ENCODE peak calls at places on chromosomes 2 and 18, in four cellular contexts. W is K562, U is GM12878, Y is HepG2. V is an unnamed sample.

GRCh38 chr2:88874063-88874657 is 182.7 kb downstream of the RPIA start:
- DNase-seq in W (peak; percentile 50), U (no peak), Y (peak; percentile 53), V (peak; percentile 47)

GRCh38 chr18:51425475-51425874 is 228.0 kb upstream of the MEX3C start:
- DNase-seq in W (no peak), U (peak; percentile 11), Y (no peak), V (no peak)

GRCh38 chr2:80475970-80476369 is 171.4 kb upstream of the LRRTM1 start:
- DNase-seq in U (no peak), W (no peak), Y (no peak), V (no peak)

GRCh38 chr2:106537047-106537446 is 49.9 kb downstream of the CD8B2 start:
- DNase-seq in U (peak; percentile 7), W (no peak), Y (no peak), V (no peak)

GRCh38 chr18:12031836-12032235 is 50.5 kb downstream of the IMPA2 start:
- DNase-seq in Y (no peak), W (no peak), U (no peak), V (no peak)

GRCh38 chr18:44599409-44599808 is 81.3 kb upstream of the SETBP1 start:
- DNase-seq in W (no peak), U (no peak), Y (no peak), V (no peak)

GRCh38 chr18:46148810-46149209 is 44.6 kb downstream of the HAUS1 start:
- DNase-seq in U (no peak), Y (peak; percentile 59), W (peak; percentile 45), V (peak; percentile 46)

GRCh38 chr2:72134997-72135800 is 12.5 kb downstream of the CYP26B1 start:
- DNase-seq in Y (no peak), W (no peak), U (no peak), V (no peak)

GRCh38 chr2:123362671-123363070 is 662.4 kb upstream of the CNTNAP5 start:
- DNase-seq in Y (no peak), W (no peak), U (no peak), V (no peak)
- TF ChIP-seq SP1 in Y (no peak), W (no peak), U (no peak), V (no peak)

DNA sequence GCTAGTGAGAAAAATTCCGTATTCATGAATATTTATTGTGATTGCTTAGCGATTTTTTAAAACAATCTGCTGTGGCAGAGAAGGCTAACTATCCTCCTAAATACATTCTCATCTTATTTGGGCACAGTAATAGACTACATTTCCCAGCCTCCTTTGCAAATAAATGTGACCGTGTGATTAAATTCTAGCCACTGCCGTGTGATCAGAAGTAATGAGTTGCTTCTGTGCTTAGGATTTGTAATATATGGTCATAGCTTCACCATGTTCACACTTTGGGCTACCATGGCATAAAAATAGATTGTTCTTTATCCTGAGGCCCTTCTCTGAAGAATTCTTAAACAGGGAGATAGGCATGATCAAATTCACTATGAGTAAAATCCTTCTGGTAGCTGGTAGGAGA is 179.6 kb downstream of the FAM124B start:
- DNase-seq in W (no peak), Y (no peak), U (no peak), V (no peak)
- TF ChIP-seq BHLHE40 in W (no peak), Y (no peak), U (no peak), V (no peak)

GRCh38 chr2:171487803-171488259 is 34.4 kb upstream of the CYBRD1 start:
- DNase-seq in Y (no peak), W (no peak), U (no peak), V (no peak)

GRCh38 chr2:171490577-171490976 is 31.7 kb upstream of the CYBRD1 start:
- DNase-seq in W (no peak), U (no peak), Y (no peak), V (no peak)

GRCh38 chr2:171487201-171487600 is 35.1 kb upstream of the CYBRD1 start:
- DNase-seq in U (no peak), Y (no peak), W (no peak), V (no peak)

GRCh38 chr2:171492664-171493063 is 29.6 kb upstream of the CYBRD1 start:
- DNase-seq in W (no peak), U (no peak), Y (no peak), V (no peak)

DNA sequence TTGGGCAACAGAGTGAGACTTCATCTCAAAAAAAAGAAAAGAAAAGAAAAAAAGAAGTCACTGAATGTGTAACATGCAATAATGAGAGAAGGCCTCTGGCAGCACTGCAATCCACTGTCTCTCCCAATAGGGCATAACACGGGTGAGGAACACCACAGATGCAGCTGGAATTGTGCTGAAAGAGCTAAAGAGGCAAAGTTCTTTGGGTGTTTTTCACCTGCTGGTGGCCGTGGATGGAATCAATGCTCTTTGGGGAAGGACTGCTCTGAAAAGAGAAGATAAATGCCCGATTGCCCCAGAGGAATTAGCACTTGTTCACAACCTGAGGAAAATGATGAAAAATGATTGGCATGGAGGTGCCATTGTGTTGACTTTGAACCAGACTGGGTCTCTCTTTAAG is 31.0 kb upstream of the CYBRD1 start:
- DNase-seq in W (no peak), U (no peak), Y (no peak), V (no peak)
- TF ChIP-seq FOXM1 in W (no peak), U (no peak), Y (no peak), V (no peak)

GRCh38 chr2:239310401-239311061 is 90.3 kb downstream of the HDAC4 start:
- DNase-seq in U (no peak), W (no peak), Y (no peak), V (no peak)
- TF ChIP-seq SP1 in U (no peak), W (no peak), Y (no peak), V (no peak)

GRCh38 chr2:27051902-27052645 is 606 bp downstream of the AGBL5 start:
- DNase-seq in U (no peak), Y (no peak), W (no peak), V (peak; percentile 16)
- TF ChIP-seq BHLHE40 in U (no peak), Y (no peak), W (no peak), V (no peak)

GRCh38 chr2:218281449-218281848 is 10.9 kb downstream of the TMBIM1 start:
- DNase-seq in W (no peak), U (no peak), Y (no peak), V (no peak)

GRCh38 chr2:218285604-218286003 is 6.7 kb downstream of the TMBIM1 start:
- DNase-seq in U (no peak), Y (no peak), W (no peak), V (no peak)

GRCh38 chr2:218284106-218284811 is 8.0 kb downstream of the TMBIM1 start:
- DNase-seq in U (no peak), Y (no peak), W (peak; percentile 55), V (no peak)

GRCh38 chr2:218280260-218280870 is 10.0 kb downstream of the PNKD start:
- DNase-seq in W (no peak), Y (no peak), U (no peak), V (no peak)

GRCh38 chr2:218282173-218282991 is 9.9 kb downstream of the TMBIM1 start:
- DNase-seq in W (no peak), U (no peak), Y (no peak), V (no peak)
- TF ChIP-seq FOXM1 in W (no peak), U (no peak), Y (no peak), V (no peak)

GRCh38 chr18:40983835-40984234 is 971.2 kb upstream of the PIK3C3 start:
- DNase-seq in U (no peak), Y (no peak), W (no peak), V (no peak)

GRCh38 chr18:40985441-40985840 is 969.6 kb upstream of the PIK3C3 start:
- DNase-seq in W (no peak), Y (no peak), U (no peak), V (no peak)

GRCh38 chr18:40980171-40980570 is 974.9 kb upstream of the PIK3C3 start:
- DNase-seq in U (no peak), Y (no peak), W (no peak), V (no peak)

GRCh38 chr18:40987581-40987980 is 967.5 kb upstream of the PIK3C3 start:
- DNase-seq in Y (no peak), U (no peak), W (no peak), V (no peak)

GRCh38 chr18:40984856-40985255 is 970.2 kb upstream of the PIK3C3 start:
- DNase-seq in U (no peak), Y (no peak), W (no peak), V (no peak)
- TF ChIP-seq SP1 in U (no peak), Y (no peak), W (no peak), V (no peak)

V was measured in HEK293T.